ENCODE peak calls at places on chromosomes 5 and 9, in six cellular contexts. W, U, H, A, Z and I are unnamed samples.

GRCh38 chr9:70485273-70485858 is 70.9 kb upstream of the KLF9 start:
- DNase-seq in W (no peak), U (no peak), H (no peak), A (peak; percentile 56), Z (no peak), I (no peak)

GRCh38 chr5:160029540-160030139 is 20.7 kb downstream of the TTC1 start:
- DNase-seq in W (no peak), U (no peak), H (no peak), A (no peak), Z (no peak), I (no peak)

GRCh38 chr5:158013939-158014338 is 155.0 kb upstream of the CLINT1 start:
- DNase-seq in W (no peak), U (peak; percentile 49), H (no peak), A (peak; percentile 47), Z (peak; percentile 54), I (no peak)

GRCh38 chr5:139304391-139305324 is 11.1 kb downstream of the MATR3 start:
- DNase-seq in W (no peak), U (no peak), H (no peak), A (no peak), Z (no peak), I (no peak)

GRCh38 chr5:88172847-88173758 is 95.5 kb downstream of the TMEM161B start:
- DNase-seq in W (no peak), U (no peak), H (no peak), A (no peak), Z (peak; percentile 7), I (no peak)

GRCh38 chr9:4298255-4299005 is 1.4 kb downstream of the GLIS3 start:
- DNase-seq in W (peak; percentile 40), U (peak; percentile 66), H (peak; percentile 31), A (peak; percentile 41), Z (peak; percentile 39), I (peak; percentile 30)

GRCh38 chr9:68822596-68823165 is 117.6 kb downstream of the PIP5K1B start:
- DNase-seq in W (no peak), U (peak; percentile 4), H (no peak), A (no peak), Z (no peak), I (no peak)

GRCh38 chr9:114484854-114485443 is 20.3 kb downstream of the WHRN start:
- DNase-seq in W (no peak), U (peak; percentile 18), H (no peak), A (peak; percentile 73), Z (peak; percentile 81), I (peak; percentile 58)

GRCh38 chr9:24245988-24246387 is 299.7 kb downstream of the IZUMO3 start:
- DNase-seq in W (no peak), U (peak; percentile 29), H (no peak), A (no peak), Z (peak; percentile 3), I (no peak)

GRCh38 chr5:6453937-6454560 is 5.4 kb downstream of the UBE2QL1 start:
- DNase-seq in W (no peak), U (no peak), H (no peak), A (no peak), Z (no peak), I (no peak)

GRCh38 chr5:21919417-21920022 is 933.6 kb downstream of the CDH12 start:
- DNase-seq in W (no peak), U (peak; percentile 48), H (no peak), A (no peak), Z (peak; percentile 25), I (no peak)

GRCh38 chr9:133768371-133768858 is 30.3 kb upstream of the SARDH start:
- DNase-seq in W (no peak), U (no peak), H (no peak), A (no peak), Z (no peak), I (no peak)

GRCh38 chr5:170617519-170618218 is 113.8 kb downstream of the KCNIP1 start:
- DNase-seq in W (no peak), U (no peak), H (no peak), A (no peak), Z (no peak), I (no peak)

GRCh38 chr9:135588371-135588770 is 26.8 kb downstream of the PAEP start:
- DNase-seq in W (no peak), U (no peak), H (no peak), A (no peak), Z (no peak), I (no peak)

GRCh38 chr5:58022055-58022454 is 437.8 kb downstream of the PLK2 start:
- DNase-seq in W (peak; percentile 16), U (peak; percentile 63), H (peak; percentile 27), A (no peak), Z (no peak), I (no peak)

GRCh38 chr5:153441997-153442396 is 48.5 kb upstream of the GRIA1 start:
- DNase-seq in W (no peak), U (no peak), H (no peak), A (no peak), Z (no peak), I (no peak)
- H3K4me3 ChIP-seq in W (no peak overlapping the region), U (no peak overlapping the region), H (no peak overlapping the region), A (no peak overlapping the region), Z (no peak overlapping the region), I (no peak overlapping the region)

GRCh38 chr5:43359738-43360137 is 46.5 kb upstream of the HMGCS1 start:
- DNase-seq in W (no peak), U (no peak), H (no peak), A (no peak), Z (no peak), I (no peak)

GRCh38 chr5:43358338-43358737 is 45.1 kb upstream of the HMGCS1 start:
- DNase-seq in W (no peak), U (no peak), H (no peak), A (no peak), Z (no peak), I (no peak)

GRCh38 chr5:43367453-43367852 is 44.7 kb downstream of the CCL28 start:
- DNase-seq in W (no peak), U (no peak), H (no peak), A (no peak), Z (no peak), I (no peak)

GRCh38 chr5:43363445-43364152 is 48.6 kb downstream of the CCL28 start:
- DNase-seq in W (no peak), U (no peak), H (no peak), A (no peak), Z (no peak), I (no peak)

DNA sequence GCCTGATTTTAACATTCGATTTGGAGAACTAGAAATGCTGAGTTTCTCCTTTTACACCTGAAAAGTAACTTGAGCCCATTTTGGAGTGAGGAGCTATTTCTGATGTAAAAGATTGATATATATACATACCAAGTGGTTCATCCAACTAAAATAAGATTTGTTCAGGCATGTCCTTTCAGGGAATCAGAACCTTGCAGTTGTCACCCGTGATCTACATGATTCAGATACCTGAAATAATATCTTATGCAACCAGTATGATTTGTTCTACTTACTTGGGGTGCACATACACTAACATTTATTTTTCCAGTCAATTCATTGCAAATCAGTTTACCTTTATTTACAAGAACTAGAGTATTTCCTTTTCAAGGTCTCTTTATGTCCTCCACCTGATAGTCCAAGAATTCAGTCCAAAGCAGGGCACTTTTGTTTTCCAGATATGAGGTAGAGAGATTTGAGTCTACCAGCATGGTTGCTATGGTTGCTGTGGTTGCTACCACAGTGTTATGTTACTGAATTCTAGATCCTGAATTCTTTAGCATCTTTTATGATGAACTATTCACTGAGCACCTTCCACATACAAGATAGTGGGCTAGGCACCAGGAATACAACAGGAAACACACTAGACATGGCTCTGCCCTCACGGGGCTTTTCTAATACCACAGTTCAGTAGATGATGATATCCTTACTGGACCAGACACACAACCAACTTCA is 49.3 kb downstream of the CCL28 start:
- DNase-seq in W (no peak), U (no peak), H (no peak), A (no peak), Z (no peak), I (no peak)
- H3K4me1 ChIP-seq in W (no peaks in the 10 kb centered on the region), U (no peaks in the 10 kb centered on the region), H (no peaks in the 10 kb centered on the region), A (no peaks in the 10 kb centered on the region), Z (no peaks in the 10 kb centered on the region), I (no peaks in the 10 kb centered on the region)

DNA sequence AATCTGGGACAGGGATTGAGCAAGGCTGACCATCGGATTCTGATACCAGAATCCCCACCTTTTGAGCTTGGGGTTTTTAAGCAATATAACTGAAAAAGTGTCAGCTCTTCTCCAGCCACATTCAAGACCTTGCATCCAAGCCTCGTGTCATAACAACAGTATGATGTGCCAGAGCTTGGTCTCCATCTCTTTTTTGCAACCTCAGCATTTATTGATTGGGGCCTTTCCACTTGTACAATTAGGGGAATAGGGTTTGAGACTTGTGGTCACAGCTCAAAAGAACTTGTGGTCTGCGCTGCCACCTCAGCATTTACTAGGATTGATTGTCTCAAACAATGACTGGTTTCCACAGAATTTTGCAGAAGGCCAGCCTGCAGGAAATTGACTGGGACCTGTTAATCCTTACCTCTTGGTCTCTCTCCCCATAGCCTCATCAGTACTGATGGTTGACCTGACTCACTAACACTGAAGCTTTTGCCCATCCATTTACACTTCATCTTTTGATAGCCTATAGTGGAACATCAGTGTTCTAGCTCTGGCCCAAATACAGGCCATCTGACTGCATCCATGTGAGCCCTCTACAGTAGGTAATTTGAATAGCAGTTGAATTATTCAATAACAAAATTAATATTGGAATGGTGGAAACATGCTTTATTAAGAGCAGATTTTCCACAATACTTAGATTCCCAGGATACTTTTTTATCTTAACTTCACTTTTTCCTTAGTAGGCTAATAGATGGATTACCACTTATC is 381.6 kb upstream of the PRR16 start:
- DNase-seq in W (no peak), U (no peak), H (no peak), A (no peak), Z (no peak), I (no peak)
- TF ChIP-seq CTCF in W (no peak), U (no peak), H (no peak), A (no peak), Z (peak; percentile 19), I (no peak)

DNA sequence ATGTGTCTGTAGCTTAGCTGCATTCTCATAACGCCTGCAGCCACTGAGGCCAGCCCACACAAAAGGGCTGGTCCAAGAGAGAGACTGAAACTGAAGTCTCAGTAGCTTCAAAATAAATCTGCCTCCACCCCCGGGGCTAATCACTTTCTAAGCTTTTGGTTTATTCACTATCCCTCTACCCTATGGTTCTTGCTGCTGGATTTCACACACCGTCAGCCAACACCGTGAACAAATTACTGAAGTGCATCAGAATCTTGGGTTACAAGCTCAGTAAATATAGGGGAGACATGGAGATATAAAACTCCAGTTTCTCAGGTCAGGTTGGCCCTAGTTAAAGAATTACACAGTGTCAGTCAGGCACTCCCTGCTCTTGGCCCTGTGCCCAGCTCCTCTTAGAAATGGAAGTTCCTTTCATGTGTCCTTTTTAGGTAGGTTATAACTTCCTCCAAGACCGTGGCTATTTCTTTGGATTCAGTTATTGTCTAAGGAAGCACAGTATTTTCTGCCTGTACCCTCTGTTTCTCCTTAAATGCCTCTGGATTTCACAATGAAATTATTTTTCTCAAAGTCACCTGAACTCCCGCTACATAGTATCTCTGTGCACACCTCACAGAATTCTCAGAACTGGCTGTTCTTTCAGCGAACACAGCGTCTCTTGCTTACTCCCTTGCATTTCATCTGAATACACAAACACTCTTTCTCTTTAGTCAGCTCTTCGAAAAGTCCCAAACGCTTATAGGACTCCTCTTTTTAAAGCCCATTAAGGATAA is 112.5 kb downstream of the FAM174A start:
- DNase-seq in W (peak; percentile 54), U (peak; percentile 24), H (peak; percentile 48), A (no peak), Z (peak; percentile 27), I (no peak)
- H3K4me3 ChIP-seq in W (no peak overlapping the region), U (no peak overlapping the region), H (peak overlapping the region; percentile 27), A (no peak overlapping the region), Z (no peak overlapping the region), I (no peak overlapping the region)